ENCODE peak calls at places on chromosomes 11 and 22, in seven cellular contexts. One of them, this sample, is unnamed. For H3K36me3, the result is how much of the 10 kb centered on the place peaks cover.

GRCh38 chr11:130819561-130819960 is 96.7 kb downstream of the SNX19 start:
- DNase-seq in psoas muscle: no peak
- DNase-seq in body of pancreas: no peak
- DNase-seq in stomach: no peak
- DNase-seq in transverse colon: no peak
- DNase-seq in neural progenitor cell: no peak
- DNase-seq in mucosa of descending colon: no peak
- DNase-seq in this sample: no peak

GRCh38 chr22:23431337-23432072 is 148.6 kb downstream of the IGLL1 start:
- DNase-seq in body of pancreas: no peak
- DNase-seq in transverse colon: no peak
- DNase-seq in neural progenitor cell: peak
- DNase-seq in psoas muscle: no peak
- DNase-seq in mucosa of descending colon: no peak
- DNase-seq in stomach: no peak
- DNase-seq in this sample: no peak

GRCh38 chr11:5737672-5738071 is 1.4 kb downstream of the OR56B1 start:
- DNase-seq in psoas muscle: no peak
- DNase-seq in neural progenitor cell: no peak
- DNase-seq in body of pancreas: no peak
- DNase-seq in stomach: no peak
- DNase-seq in mucosa of descending colon: no peak
- DNase-seq in transverse colon: no peak
- DNase-seq in this sample: no peak

GRCh38 chr11:117183724-117184349 is 5.3 kb downstream of the SIDT2 start:
- DNase-seq in neural progenitor cell: no peak
- DNase-seq in body of pancreas: peak
- DNase-seq in transverse colon: no peak
- DNase-seq in psoas muscle: no peak
- DNase-seq in mucosa of descending colon: peak
- DNase-seq in stomach: peak
- DNase-seq in this sample: peak

GRCh38 chr11:6249822-6250555 is 9.6 kb upstream of the CCKBR start:
- DNase-seq in neural progenitor cell: no peak
- DNase-seq in mucosa of descending colon: peak
- DNase-seq in transverse colon: peak
- DNase-seq in psoas muscle: peak
- DNase-seq in stomach: peak
- DNase-seq in body of pancreas: peak
- DNase-seq in this sample: peak

GRCh38 chr11:70194792-70195791 is 8.0 kb upstream of the FADD start:
- DNase-seq in psoas muscle: no peak
- DNase-seq in stomach: no peak
- DNase-seq in body of pancreas: no peak
- DNase-seq in transverse colon: no peak
- DNase-seq in mucosa of descending colon: no peak
- DNase-seq in neural progenitor cell: no peak
- DNase-seq in this sample: no peak

GRCh38 chr22:29332886-29333496 is 17.5 kb upstream of the RASL10A start:
- DNase-seq in neural progenitor cell: no peak
- DNase-seq in body of pancreas: no peak
- DNase-seq in stomach: no peak
- DNase-seq in transverse colon: no peak
- DNase-seq in psoas muscle: no peak
- DNase-seq in mucosa of descending colon: no peak
- DNase-seq in this sample: no peak

GRCh38 chr22:46105494-46106278 is 44.6 kb upstream of the PPARA start:
- DNase-seq in transverse colon: peak
- DNase-seq in neural progenitor cell: no peak
- DNase-seq in psoas muscle: no peak
- DNase-seq in body of pancreas: peak
- DNase-seq in mucosa of descending colon: no peak
- DNase-seq in stomach: peak
- DNase-seq in this sample: no peak

GRCh38 chr22:38540731-38541130 is 29.3 kb downstream of the DMC1 start:
- DNase-seq in body of pancreas: no peak
- DNase-seq in stomach: no peak
- DNase-seq in transverse colon: no peak
- DNase-seq in mucosa of descending colon: no peak
- DNase-seq in neural progenitor cell: no peak
- DNase-seq in psoas muscle: no peak
- DNase-seq in this sample: no peak

GRCh38 chr11:8068605-8069221 is 12.3 kb upstream of the TUB start:
- DNase-seq in body of pancreas: peak
- DNase-seq in neural progenitor cell: no peak
- DNase-seq in stomach: no peak
- DNase-seq in transverse colon: peak
- DNase-seq in psoas muscle: peak
- DNase-seq in mucosa of descending colon: peak
- DNase-seq in this sample: no peak

GRCh38 chr22:43829904-43830851 is 18.1 kb upstream of the EFCAB6 start:
- DNase-seq in stomach: no peak
- DNase-seq in body of pancreas: no peak
- DNase-seq in transverse colon: no peak
- DNase-seq in mucosa of descending colon: no peak
- DNase-seq in psoas muscle: peak
- DNase-seq in neural progenitor cell: no peak
- DNase-seq in this sample: peak

GRCh38 chr22:44542561-44543222 is 44.7 kb upstream of the RTL6 start:
- DNase-seq in neural progenitor cell: no peak
- DNase-seq in transverse colon: no peak
- DNase-seq in mucosa of descending colon: no peak
- DNase-seq in stomach: no peak
- DNase-seq in psoas muscle: no peak
- DNase-seq in body of pancreas: no peak
- DNase-seq in this sample: no peak

GRCh38 chr11:119641991-119642745 is 86.8 kb downstream of the NECTIN1 start:
- DNase-seq in psoas muscle: no peak
- DNase-seq in mucosa of descending colon: peak
- DNase-seq in stomach: no peak
- DNase-seq in neural progenitor cell: peak
- DNase-seq in body of pancreas: peak
- DNase-seq in transverse colon: no peak
- DNase-seq in this sample: no peak

GRCh38 chr11:126997196-126997595 is 3.4 kb downstream of the KIRREL3 start:
- DNase-seq in stomach: no peak
- DNase-seq in mucosa of descending colon: no peak
- DNase-seq in body of pancreas: no peak
- DNase-seq in transverse colon: no peak
- DNase-seq in neural progenitor cell: no peak
- DNase-seq in psoas muscle: no peak
- DNase-seq in this sample: no peak

GRCh38 chr22:26701323-26701722 is 43.9 kb downstream of the MIAT start:
- DNase-seq in psoas muscle: no peak
- DNase-seq in transverse colon: no peak
- DNase-seq in mucosa of descending colon: no peak
- DNase-seq in body of pancreas: no peak
- DNase-seq in neural progenitor cell: no peak
- DNase-seq in stomach: no peak
- DNase-seq in this sample: no peak

GRCh38 chr11:73314121-73314948 is 6.3 kb downstream of the ARHGEF17 start:
- DNase-seq in mucosa of descending colon: no peak
- DNase-seq in stomach: no peak
- DNase-seq in psoas muscle: no peak
- DNase-seq in body of pancreas: no peak
- DNase-seq in neural progenitor cell: peak
- DNase-seq in transverse colon: peak
- DNase-seq in this sample: peak

GRCh38 chr11:61719968-61720367 is 32.5 kb upstream of the MYRF start:
- DNase-seq in stomach: no peak
- DNase-seq in body of pancreas: no peak
- DNase-seq in neural progenitor cell: no peak
- DNase-seq in psoas muscle: no peak
- DNase-seq in mucosa of descending colon: no peak
- DNase-seq in transverse colon: no peak
- DNase-seq in this sample: no peak

GRCh38 chr11:61717286-61718033 is 35.0 kb upstream of the MYRF start:
- DNase-seq in neural progenitor cell: no peak
- DNase-seq in body of pancreas: no peak
- DNase-seq in psoas muscle: no peak
- DNase-seq in mucosa of descending colon: no peak
- DNase-seq in transverse colon: no peak
- DNase-seq in stomach: no peak
- DNase-seq in this sample: no peak

GRCh38 chr11:61716478-61717285 is 35.8 kb upstream of the MYRF start:
- DNase-seq in transverse colon: no peak
- DNase-seq in body of pancreas: no peak
- DNase-seq in mucosa of descending colon: no peak
- DNase-seq in psoas muscle: no peak
- DNase-seq in neural progenitor cell: no peak
- DNase-seq in stomach: no peak
- DNase-seq in this sample: no peak

GRCh38 chr11:61718613-61719302 is 33.7 kb upstream of the MYRF start:
- DNase-seq in stomach: no peak
- DNase-seq in neural progenitor cell: peak
- DNase-seq in mucosa of descending colon: peak
- DNase-seq in body of pancreas: no peak
- DNase-seq in psoas muscle: no peak
- DNase-seq in transverse colon: no peak
- DNase-seq in this sample: no peak

DNA sequence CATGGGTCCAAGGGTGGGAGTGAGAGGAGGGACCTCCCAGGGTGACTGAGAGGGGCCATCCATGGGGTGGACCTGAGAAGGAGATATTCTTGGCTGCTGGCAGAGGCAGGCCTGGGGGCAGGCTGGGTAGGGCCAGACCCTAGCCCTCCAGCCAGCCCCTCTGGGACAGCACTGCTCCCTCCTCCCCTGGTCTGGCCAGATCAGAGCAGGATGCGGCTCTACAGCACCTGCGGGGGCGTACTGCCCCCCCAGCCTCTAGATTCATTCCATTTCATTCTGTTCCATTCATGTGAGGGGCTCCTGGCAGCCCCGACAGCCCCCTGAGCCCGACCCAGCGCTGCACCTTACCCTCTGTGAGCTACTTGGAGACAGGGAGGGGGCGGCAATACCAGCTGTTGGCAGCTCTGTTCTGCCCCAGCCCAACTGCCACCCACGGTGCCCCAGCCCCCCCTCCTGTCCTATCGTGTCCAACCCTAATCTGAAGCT is 34.3 kb upstream of the MYRF start:
- DNase-seq in transverse colon: peak
- DNase-seq in mucosa of descending colon: peak
- DNase-seq in body of pancreas: no peak
- DNase-seq in neural progenitor cell: no peak
- DNase-seq in stomach: no peak
- DNase-seq in psoas muscle: no peak
- DNase-seq in this sample: no peak
- H3K4me3 ChIP-seq in transverse colon: peak
- H3K4me3 ChIP-seq in mucosa of descending colon: no peak
- H3K4me3 ChIP-seq in body of pancreas: no peak
- H3K4me3 ChIP-seq in neural progenitor cell: peak
- H3K4me3 ChIP-seq in stomach: peak
- H3K4me3 ChIP-seq in psoas muscle: peak
- H3K4me3 ChIP-seq in this sample: no peak

DNA sequence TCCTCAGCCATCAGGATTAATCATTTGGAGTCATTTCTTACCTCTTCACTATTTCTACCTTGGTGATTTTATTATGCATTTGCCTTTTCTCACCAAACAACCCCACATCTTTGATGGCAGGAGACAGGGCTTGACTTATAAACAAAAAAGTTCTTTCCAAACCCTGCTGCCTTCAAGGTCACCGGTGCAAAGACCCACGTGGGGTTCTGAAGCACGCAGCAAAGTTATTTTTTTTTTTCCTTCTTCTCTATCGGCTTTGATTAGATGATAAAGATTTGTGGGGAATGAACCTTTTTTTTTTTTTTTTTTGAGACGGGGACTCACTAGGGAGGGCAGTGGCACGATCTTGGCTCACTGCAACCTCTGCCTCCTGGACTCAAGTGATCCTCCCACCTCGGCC is 44.1 kb downstream of the DRG1 start:
- DNase-seq in stomach: no peak
- DNase-seq in body of pancreas: no peak
- DNase-seq in mucosa of descending colon: no peak
- DNase-seq in transverse colon: no peak
- DNase-seq in neural progenitor cell: no peak
- DNase-seq in psoas muscle: no peak
- DNase-seq in this sample: no peak
- H3K36me3 ChIP-seq in stomach: half or more
- H3K36me3 ChIP-seq in body of pancreas: under half
- H3K36me3 ChIP-seq in mucosa of descending colon: under half
- H3K36me3 ChIP-seq in transverse colon: under half
- H3K36me3 ChIP-seq in neural progenitor cell: under half
- H3K36me3 ChIP-seq in psoas muscle: under half
- H3K36me3 ChIP-seq in this sample: half or more

DNA sequence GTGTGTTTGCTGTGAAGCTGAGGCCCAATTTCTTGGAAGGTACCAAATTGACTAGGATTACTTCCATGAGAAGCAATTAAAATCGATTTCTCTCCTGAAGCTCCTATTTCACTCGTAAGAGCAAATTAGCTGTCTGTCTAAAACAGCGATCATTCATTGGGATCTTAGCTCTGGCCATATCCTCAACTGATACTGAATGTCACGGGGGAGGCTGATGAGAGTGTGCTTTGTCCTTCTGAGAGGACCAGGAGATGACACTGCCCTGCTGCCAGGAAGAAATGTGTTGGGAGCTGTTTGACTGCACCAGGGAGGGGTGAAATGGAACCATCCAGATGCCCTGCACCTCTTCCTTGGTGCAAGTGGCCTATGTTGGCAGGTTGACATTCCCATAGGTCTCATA is 24.7 kb downstream of the USH1C start:
- DNase-seq in stomach: no peak
- DNase-seq in mucosa of descending colon: no peak
- DNase-seq in neural progenitor cell: no peak
- DNase-seq in psoas muscle: no peak
- DNase-seq in body of pancreas: no peak
- DNase-seq in transverse colon: no peak
- DNase-seq in this sample: no peak
- TF ChIP-seq CTCF in stomach: no peak
- TF ChIP-seq CTCF in mucosa of descending colon: no peak
- TF ChIP-seq CTCF in neural progenitor cell: no peak
- TF ChIP-seq CTCF in psoas muscle: no peak
- TF ChIP-seq CTCF in body of pancreas: no peak
- TF ChIP-seq CTCF in transverse colon: no peak
- TF ChIP-seq CTCF in this sample: no peak

GRCh38 chr11:123577081-123577598 is 77.3 kb downstream of the SCN3B start:
- DNase-seq in mucosa of descending colon: peak
- DNase-seq in psoas muscle: peak
- DNase-seq in body of pancreas: peak
- DNase-seq in stomach: peak
- DNase-seq in neural progenitor cell: peak
- DNase-seq in transverse colon: peak
- DNase-seq in this sample: peak

GRCh38 chr11:123575441-123575840 is 79.0 kb downstream of the SCN3B start:
- DNase-seq in stomach: no peak
- DNase-seq in neural progenitor cell: no peak
- DNase-seq in body of pancreas: no peak
- DNase-seq in psoas muscle: no peak
- DNase-seq in mucosa of descending colon: no peak
- DNase-seq in transverse colon: no peak
- DNase-seq in this sample: no peak

GRCh38 chr11:123576501-123576900 is 77.9 kb downstream of the SCN3B start:
- DNase-seq in body of pancreas: no peak
- DNase-seq in stomach: no peak
- DNase-seq in transverse colon: no peak
- DNase-seq in psoas muscle: no peak
- DNase-seq in mucosa of descending colon: no peak
- DNase-seq in neural progenitor cell: no peak
- DNase-seq in this sample: no peak

GRCh38 chr11:123573291-123573690 is 81.1 kb downstream of the SCN3B start:
- DNase-seq in transverse colon: no peak
- DNase-seq in psoas muscle: no peak
- DNase-seq in stomach: no peak
- DNase-seq in neural progenitor cell: no peak
- DNase-seq in body of pancreas: no peak
- DNase-seq in mucosa of descending colon: no peak
- DNase-seq in this sample: no peak

GRCh38 chr11:123576082-123576481 is 78.3 kb downstream of the SCN3B start:
- DNase-seq in psoas muscle: no peak
- DNase-seq in mucosa of descending colon: no peak
- DNase-seq in neural progenitor cell: no peak
- DNase-seq in transverse colon: no peak
- DNase-seq in body of pancreas: no peak
- DNase-seq in stomach: no peak
- DNase-seq in this sample: no peak
- H3K4me3 ChIP-seq in psoas muscle: no peak
- H3K4me3 ChIP-seq in mucosa of descending colon: no peak
- H3K4me3 ChIP-seq in neural progenitor cell: no peak
- H3K4me3 ChIP-seq in transverse colon: no peak
- H3K4me3 ChIP-seq in body of pancreas: no peak
- H3K4me3 ChIP-seq in stomach: no peak
- H3K4me3 ChIP-seq in this sample: no peak